ENCODE peak calls at places on chromosomes 7 and 10, in five cellular contexts. G is mucosa of descending colon, Q is AG04450, C is lung, F is left ventricle myocardium inferior. X is an unnamed sample.

GRCh38 chr7:132164558-132165130 is 411.6 kb downstream of the PLXNA4 start:
- DNase-seq in F (no peak), C (no peak), G (no peak), Q (no peak), X (no peak)

GRCh38 chr7:37366445-37366844 is 82.2 kb downstream of the ELMO1 start:
- DNase-seq in C (no peak), Q (no peak), F (no peak), G (no peak), X (no peak)

GRCh38 chr7:128809363-128809762 is 17.6 kb downstream of the CCDC136 start:
- DNase-seq in C (no peak), G (no peak), Q (no peak), F (no peak), X (no peak)

GRCh38 chr7:51376420-51377092 is 59.9 kb upstream of the COBL start:
- DNase-seq in F (no peak), C (no peak), Q (no peak), G (no peak), X (no peak)

GRCh38 chr7:317643-318405 is 27.9 kb downstream of the FOXL3 start:
- DNase-seq in F (no peak), Q (no peak), C (no peak), G (peak), X (no peak)

GRCh38 chr7:47678641-47679380 is 96.9 kb upstream of the TNS3 start:
- DNase-seq in C (no peak), Q (no peak), F (no peak), G (no peak), X (no peak)

GRCh38 chr7:129122751-129123516 is 21.6 kb upstream of the TSPAN33 start:
- DNase-seq in C (no peak), F (no peak), G (no peak), Q (no peak), X (peak)

GRCh38 chr7:27134392-27134791 is 3.8 kb upstream of the HOXA4 start:
- DNase-seq in F (no peak), G (no peak), C (no peak), Q (peak), X (no peak)

GRCh38 chr10:14478639-14479038 is 147.9 kb upstream of the FRMD4A start:
- DNase-seq in Q (peak), G (no peak), F (peak), C (no peak), X (no peak)

GRCh38 chr7:130982160-130982638 is 248.2 kb upstream of the KLF14 start:
- DNase-seq in F (no peak), C (no peak), Q (no peak), G (no peak), X (peak)

GRCh38 chr7:34453150-34453549 is 204.9 kb upstream of the NPSR1 start:
- DNase-seq in G (no peak), F (no peak), Q (no peak), C (no peak), X (no peak)

GRCh38 chr7:44051611-44052220 is 7.2 kb downstream of the DBNL start:
- DNase-seq in C (no peak), G (no peak), F (no peak), Q (no peak), X (no peak)

GRCh38 chr10:68096913-68097509 is 12.3 kb upstream of the MYPN start:
- DNase-seq in G (no peak), Q (no peak), C (no peak), F (no peak), X (no peak)

GRCh38 chr7:4103352-4104091 is 578.6 kb upstream of the FOXK1 start:
- DNase-seq in Q (no peak), C (no peak), G (no peak), F (no peak), X (no peak)

GRCh38 chr10:132186488-132187413 is at the start of gene DPYSL4:
- DNase-seq in C (no peak), G (no peak), Q (no peak), F (no peak), X (no peak)

GRCh38 chr10:111344804-111345203 is 268.0 kb downstream of the ADRA2A start:
- DNase-seq in G (no peak), Q (no peak), C (no peak), F (no peak), X (no peak)

GRCh38 chr7:84188811-84189405 is 5.7 kb downstream of the SEMA3A start:
- DNase-seq in Q (no peak), G (no peak), C (no peak), F (no peak), X (no peak)

GRCh38 chr10:44913312-44914079 is 2.4 kb downstream of the TMEM72 start:
- DNase-seq in Q (no peak), G (no peak), F (no peak), C (no peak), X (no peak)

GRCh38 chr7:132739271-132739955 is 163.1 kb upstream of the PLXNA4 start:
- DNase-seq in F (no peak), Q (peak), C (no peak), G (no peak), X (no peak)

GRCh38 chr10:855079-855478 is 76.4 kb downstream of the LARP4B start:
- DNase-seq in Q (no peak), C (no peak), G (no peak), F (no peak), X (no peak)

GRCh38 chr10:34403512-34403911 is 411.6 kb downstream of the PARD3 start:
- DNase-seq in Q (peak), F (no peak), C (no peak), G (no peak), X (no peak)

GRCh38 chr10:63201118-63201517 is 68.0 kb downstream of the NRBF2 start:
- DNase-seq in G (no peak), F (no peak), Q (no peak), C (no peak), X (no peak)

GRCh38 chr7:128876586-128876977 is 13.9 kb downstream of the ATP6V1F start:
- DNase-seq in C (no peak), G (peak), Q (no peak), F (peak), X (no peak)

GRCh38 chr7:53110425-53110824 is 75.0 kb downstream of the POM121L12 start:
- DNase-seq in F (no peak), Q (no peak), G (no peak), C (no peak), X (no peak)

GRCh38 chr10:124998624-124999291 is 56.8 kb downstream of the ZRANB1 start:
- DNase-seq in G (peak), F (peak), Q (no peak), C (no peak), X (no peak)

GRCh38 chr10:31819393-31819820 is 109.2 kb downstream of the ARHGAP12 start:
- DNase-seq in Q (no peak), G (no peak), F (peak), C (no peak), X (no peak)

GRCh38 chr7:151603951-151604350 is 84.3 kb upstream of the RHEB start:
- DNase-seq in G (no peak), C (no peak), F (no peak), Q (no peak), X (no peak)

GRCh38 chr7:151611041-151611440 is 91.3 kb upstream of the RHEB start:
- DNase-seq in Q (no peak), C (no peak), F (no peak), G (no peak), X (no peak)

GRCh38 chr7:151611878-151612277 is 92.2 kb upstream of the RHEB start:
- DNase-seq in G (no peak), Q (no peak), C (no peak), F (no peak), X (no peak)

GRCh38 chr7:151607464-151607867 is 87.8 kb upstream of the RHEB start:
- DNase-seq in G (no peak), Q (no peak), C (no peak), F (no peak), X (no peak)

DNA sequence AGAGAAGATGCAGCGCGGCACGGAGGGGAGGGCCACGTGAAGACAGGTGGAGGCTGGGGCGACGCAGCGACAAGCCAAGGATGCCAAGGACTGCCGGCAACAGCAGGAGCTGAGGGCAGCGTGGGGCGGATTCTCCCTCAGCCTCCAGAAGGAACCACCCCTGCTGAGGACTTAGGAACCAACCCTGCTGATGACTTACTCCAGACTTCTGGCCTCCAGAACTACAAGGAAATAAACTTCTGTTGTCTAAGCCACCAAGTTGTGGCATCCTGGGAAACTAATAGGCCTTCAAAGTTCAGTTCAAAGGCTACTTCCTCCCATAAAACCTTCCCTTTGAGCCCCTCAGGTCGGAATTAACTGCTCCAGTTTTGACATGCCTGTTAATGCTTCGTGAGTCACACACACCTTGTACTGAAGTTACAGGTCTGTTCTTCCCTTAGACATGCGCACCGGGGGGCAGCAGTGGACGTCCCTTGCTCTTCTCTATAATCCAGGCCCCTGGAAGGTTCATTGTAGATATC is 88.4 kb upstream of the RHEB start:
- DNase-seq in G (peak), C (no peak), F (no peak), Q (no peak), X (no peak)
- TF ChIP-seq CTCF in G (no peak), C (no peak), F (no peak), Q (peak), X (no peak)

GRCh38 chr7:155532792-155533119 is 13.6 kb downstream of the CNPY1 start:
- DNase-seq in C (no peak), F (no peak), G (no peak), Q (no peak), X (no peak)
- H3K4me3 ChIP-seq in C (no peak), F (peak), G (no peak), Q (no peak), X (no peak)

GRCh38 chr10:4267084-4267774 is 482.2 kb upstream of the KLF6 start:
- DNase-seq in F (no peak), Q (no peak), C (no peak), G (no peak), X (no peak)
- TF ChIP-seq CTCF in F (peak), Q (peak), C (no peak), G (no peak), X (no peak)

GRCh38 chr7:28958946-28959417 is 852 bp upstream of the TRIL start:
- DNase-seq in F (no peak), C (no peak), Q (no peak), G (no peak), X (no peak)
- H3K4me3 ChIP-seq in F (peak), C (no peak), Q (peak), G (no peak), X (no peak)

DNA sequence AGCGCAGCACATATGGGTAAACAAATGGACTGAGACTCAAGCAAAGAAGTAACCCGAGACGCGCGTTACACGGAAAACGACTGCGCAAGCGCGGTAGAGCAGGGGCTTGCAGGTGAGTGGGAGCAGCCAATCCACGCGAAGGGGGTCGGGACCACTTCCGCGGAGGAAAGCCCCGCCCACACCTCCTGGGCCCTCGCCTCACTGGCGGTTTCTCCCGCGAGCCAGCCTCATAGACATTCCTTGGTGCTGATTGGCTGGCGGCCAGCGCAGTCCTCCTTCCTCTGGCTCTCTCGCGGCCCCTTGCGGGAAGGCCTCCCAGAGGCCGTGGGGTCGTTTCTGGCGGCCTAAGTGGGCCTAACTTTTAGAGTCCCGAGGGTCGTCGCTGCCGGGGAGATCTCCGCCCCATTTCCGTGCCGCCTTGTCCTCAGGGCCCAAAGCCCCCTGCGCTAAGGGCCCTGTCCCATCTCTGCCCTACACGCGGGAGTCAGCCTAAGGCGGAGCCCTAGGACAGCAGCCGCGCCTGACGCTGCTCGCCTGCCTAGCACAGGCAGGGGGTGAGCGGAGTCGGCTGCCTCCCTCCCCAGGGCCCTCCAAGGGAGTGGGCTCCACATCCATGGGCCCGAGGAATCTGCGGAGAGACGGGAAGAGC is 9.1 kb upstream of the FXYD4 start:
- DNase-seq in F (peak), Q (peak), C (peak), G (peak), X (peak)
- TF ChIP-seq CTCF in F (peak), Q (peak), C (no peak), G (peak), X (peak)

X was measured in GM12864.